ENCODE peak calls at places on chromosome 3, in seven cellular contexts. One of them, this sample, is unnamed.

GRCh38 chr3:12891985-12892839 is 50.8 kb upstream of the RPL32 start:
- DNase-seq in ureter: peak
- DNase-seq in cardiac septum: no peak
- DNase-seq in fibroblast of gingiva: peak
- DNase-seq in activated naive CD4-positive, alpha-beta T cell treated with anti-CD3 and anti-CD28 coated beads, Interleukin-2, amount 10 ng/mL, durations not matched to agents 7 days and 5 days: peak
- DNase-seq in GM23248: peak
- DNase-seq in ELR: peak
- DNase-seq in this sample: no peak

GRCh38 chr3:143244516-143245063 is 125.0 kb downstream of the CHST2 start:
- DNase-seq in ureter: no peak
- DNase-seq in cardiac septum: no peak
- DNase-seq in fibroblast of gingiva: no peak
- DNase-seq in activated naive CD4-positive, alpha-beta T cell treated with anti-CD3 and anti-CD28 coated beads, Interleukin-2, amount 10 ng/mL, durations not matched to agents 7 days and 5 days: no peak
- DNase-seq in GM23248: no peak
- DNase-seq in ELR: no peak
- DNase-seq in this sample: no peak

GRCh38 chr3:52714335-52715302 is 8.7 kb downstream of the SPCS1 start:
- DNase-seq in ureter: no peak
- DNase-seq in cardiac septum: no peak
- DNase-seq in fibroblast of gingiva: no peak
- DNase-seq in activated naive CD4-positive, alpha-beta T cell treated with anti-CD3 and anti-CD28 coated beads, Interleukin-2, amount 10 ng/mL, durations not matched to agents 7 days and 5 days: no peak
- DNase-seq in GM23248: no peak
- DNase-seq in ELR: no peak
- DNase-seq in this sample: no peak

GRCh38 chr3:44509393-44509921 is 32.0 kb upstream of the ZNF445 start:
- DNase-seq in ureter: no peak
- DNase-seq in cardiac septum: no peak
- DNase-seq in fibroblast of gingiva: no peak
- DNase-seq in activated naive CD4-positive, alpha-beta T cell treated with anti-CD3 and anti-CD28 coated beads, Interleukin-2, amount 10 ng/mL, durations not matched to agents 7 days and 5 days: no peak
- DNase-seq in GM23248: peak
- DNase-seq in ELR: peak
- DNase-seq in this sample: no peak

GRCh38 chr3:188780188-188781147 is 391.3 kb upstream of the TPRG1 start:
- DNase-seq in ureter: peak
- DNase-seq in cardiac septum: no peak
- DNase-seq in fibroblast of gingiva: peak
- DNase-seq in activated naive CD4-positive, alpha-beta T cell treated with anti-CD3 and anti-CD28 coated beads, Interleukin-2, amount 10 ng/mL, durations not matched to agents 7 days and 5 days: no peak
- DNase-seq in GM23248: peak
- DNase-seq in ELR: no peak
- DNase-seq in this sample: no peak

GRCh38 chr3:128603811-128604447 is 46.7 kb downstream of the RPN1 start:
- DNase-seq in ureter: no peak
- DNase-seq in cardiac septum: no peak
- DNase-seq in fibroblast of gingiva: no peak
- DNase-seq in activated naive CD4-positive, alpha-beta T cell treated with anti-CD3 and anti-CD28 coated beads, Interleukin-2, amount 10 ng/mL, durations not matched to agents 7 days and 5 days: no peak
- DNase-seq in GM23248: no peak
- DNase-seq in ELR: no peak
- DNase-seq in this sample: no peak

GRCh38 chr3:81581966-81582599 is 179.4 kb downstream of the GBE1 start:
- DNase-seq in ureter: no peak
- DNase-seq in cardiac septum: no peak
- DNase-seq in fibroblast of gingiva: peak
- DNase-seq in activated naive CD4-positive, alpha-beta T cell treated with anti-CD3 and anti-CD28 coated beads, Interleukin-2, amount 10 ng/mL, durations not matched to agents 7 days and 5 days: peak
- DNase-seq in GM23248: peak
- DNase-seq in ELR: peak
- DNase-seq in this sample: peak

GRCh38 chr3:183287301-183287971 is 34.4 kb downstream of the B3GNT5 start:
- DNase-seq in ureter: no peak
- DNase-seq in cardiac septum: no peak
- DNase-seq in fibroblast of gingiva: peak
- DNase-seq in activated naive CD4-positive, alpha-beta T cell treated with anti-CD3 and anti-CD28 coated beads, Interleukin-2, amount 10 ng/mL, durations not matched to agents 7 days and 5 days: no peak
- DNase-seq in GM23248: peak
- DNase-seq in ELR: peak
- DNase-seq in this sample: no peak